ENCODE peak calls at places on chromosomes 12 and 14, in four cellular contexts. N, L, J and W are unnamed samples.

GRCh38 chr12:107631715-107632114 is 53.9 kb upstream of the PWP1 start:
- DNase-seq in L (no peak), N (no peak), J (no peak), W (no peak)

GRCh38 chr12:10957741-10958140 is 18.7 kb upstream of the TAS2R14 start:
- DNase-seq in L (no peak), N (no peak), J (no peak), W (no peak)

GRCh38 chr12:66241061-66242043 is 52.3 kb downstream of the IRAK3 start:
- DNase-seq in N (no peak), J (no peak), L (peak; percentile 27), W (no peak)

GRCh38 chr12:131203666-131204415 is 250.1 kb downstream of the ADGRD1 start:
- DNase-seq in N (no peak), L (no peak), J (no peak), W (peak; percentile 33)

GRCh38 chr14:52338282-52338681 is 24.2 kb downstream of the PTGER2 start:
- DNase-seq in J (no peak), L (peak; percentile 65), N (no peak), W (no peak)

GRCh38 chr12:63292476-63293228 is 141.7 kb upstream of the AVPR1A start:
- DNase-seq in L (no peak), N (no peak), J (no peak), W (no peak)

GRCh38 chr12:120971299-120972180 is 6.8 kb upstream of the HNF1A start:
- DNase-seq in N (peak; percentile 28), L (peak; percentile 75), J (no peak), W (no peak)

GRCh38 chr12:30926243-30927209 is at the start of gene TSPAN11:
- DNase-seq in J (no peak), L (no peak), N (no peak), W (no peak)

GRCh38 chr14:98131406-98131805 is 1140.6 kb downstream of the BCL11B start:
- DNase-seq in J (no peak), N (no peak), L (no peak), W (no peak)

GRCh38 chr12:124548854-124549378 is 18.5 kb downstream of the NCOR2 start:
- DNase-seq in J (no peak), N (peak; percentile 73), L (no peak), W (no peak)

GRCh38 chr12:51970904-51971646 is 19.6 kb downstream of the ACVR1B start:
- DNase-seq in N (no peak), L (peak; percentile 55), J (no peak), W (peak; percentile 59)

GRCh38 chr12:93202688-93203087 is 175.0 kb upstream of the NUDT4 start:
- DNase-seq in L (no peak), J (no peak), N (no peak), W (no peak)

GRCh38 chr12:108689314-108690190 is 41.8 kb downstream of the CORO1C start:
- DNase-seq in L (peak; percentile 70), N (peak; percentile 21), J (no peak), W (no peak)

GRCh38 chr12:91777268-91777997 is 368.2 kb downstream of the BTG1 start:
- DNase-seq in L (peak; percentile 68), N (no peak), J (no peak), W (no peak)

GRCh38 chr12:67415473-67415872 is 146.3 kb downstream of the CAND1 start:
- DNase-seq in J (no peak), N (no peak), L (peak; percentile 34), W (no peak)

GRCh38 chr14:24935796-24936195 is 114.2 kb downstream of the STXBP6 start:
- DNase-seq in J (no peak), L (no peak), N (no peak), W (no peak)

GRCh38 chr12:4530982-4531586 is 7.6 kb upstream of the RAD51AP1 start:
- DNase-seq in J (no peak), L (no peak), N (no peak), W (no peak)

GRCh38 chr12:65825573-65826512 is 1.6 kb downstream of the HMGA2 start:
- DNase-seq in N (no peak), L (peak; percentile 43), J (no peak), W (no peak)

GRCh38 chr12:126191037-126191891 is 1126.0 kb downstream of the AACS start:
- DNase-seq in J (no peak), L (no peak), N (no peak), W (no peak)

GRCh38 chr12:100450726-100451125 is 22.9 kb upstream of the NR1H4 start:
- DNase-seq in L (no peak), N (no peak), J (no peak), W (no peak)

GRCh38 chr12:132163041-132163910 is 19.0 kb downstream of the NOC4L start:
- DNase-seq in J (no peak), N (no peak), L (no peak), W (no peak)

GRCh38 chr14:24070285-24071143 is 848 bp upstream of the CPNE6 start:
- DNase-seq in J (no peak), N (no peak), L (no peak), W (no peak)

GRCh38 chr12:53599579-53599978 is 26.6 kb downstream of the ATF7 start:
- DNase-seq in N (no peak), L (no peak), J (no peak), W (no peak)

GRCh38 chr12:6613776-6614512 is 6.8 kb upstream of the CHD4 start:
- DNase-seq in L (peak; percentile 90), N (peak; percentile 87), J (peak; percentile 86), W (peak; percentile 92)

GRCh38 chr14:100570726-100571454 is 16.3 kb downstream of the BEGAIN start:
- DNase-seq in L (no peak), N (no peak), J (no peak), W (no peak)

GRCh38 chr14:100569734-100570251 is 17.4 kb downstream of the BEGAIN start:
- DNase-seq in J (no peak), L (no peak), N (no peak), W (no peak)

GRCh38 chr14:100573757-100574641 is 13.2 kb downstream of the BEGAIN start:
- DNase-seq in N (no peak), J (no peak), L (no peak), W (no peak)

GRCh38 chr14:100573009-100573756 is 14.0 kb downstream of the BEGAIN start:
- DNase-seq in N (no peak), L (no peak), J (no peak), W (no peak)

DNA sequence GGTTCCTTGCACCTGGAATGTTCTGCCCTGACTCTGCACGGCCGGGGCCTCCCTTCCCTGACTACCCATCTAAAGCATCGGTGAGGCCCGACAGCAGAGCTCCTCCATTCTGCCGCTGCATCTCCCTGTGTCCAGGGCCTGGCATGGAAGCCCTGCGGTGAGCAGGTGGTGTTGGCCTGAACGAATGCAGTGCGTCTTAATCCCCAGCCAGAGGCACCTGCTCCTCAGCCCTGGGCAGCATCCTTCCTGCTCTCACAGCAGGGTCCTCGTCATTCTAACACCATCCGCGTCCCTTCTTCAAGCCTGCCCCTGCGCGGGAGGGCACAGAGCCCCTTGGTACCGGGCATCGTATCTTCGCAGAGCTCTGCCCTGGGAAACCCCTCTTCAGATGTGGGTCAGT is 15.4 kb downstream of the BEGAIN start:
- DNase-seq in N (no peak), J (no peak), L (no peak), W (no peak)
- H3K4me3 ChIP-seq in N (no peak overlapping the region), J (no peak overlapping the region), L (no peak overlapping the region), W (no peak overlapping the region)

DNA sequence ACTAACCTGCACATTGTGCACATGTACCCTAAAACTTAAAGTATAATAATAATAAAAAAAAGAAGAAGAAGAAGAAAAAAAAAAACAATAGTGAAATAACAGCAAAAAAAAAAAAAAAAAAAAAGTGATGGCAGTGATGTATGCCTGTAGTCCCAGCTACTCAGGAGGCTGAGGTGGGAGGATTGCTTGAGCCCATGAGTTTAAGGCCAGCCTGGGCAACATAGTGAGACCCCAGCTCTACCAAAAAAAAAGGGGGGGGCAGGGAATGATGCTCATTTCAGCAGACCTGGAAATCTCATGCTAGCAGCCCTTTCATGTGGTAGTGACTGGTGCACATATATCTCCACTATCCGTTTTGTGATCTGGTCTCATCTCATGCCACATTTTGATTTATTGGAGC is 20.8 kb downstream of the TRAFD1 start:
- DNase-seq in L (no peak), N (no peak), J (no peak), W (no peak)
- TF ChIP-seq POLR2A in L (no peak), N (no peak), J (no peak), W (no peak)

GRCh38 chr14:103488960-103489359 is 33.7 kb downstream of the CKB start:
- DNase-seq in N (no peak), L (no peak), J (no peak), W (no peak)
- H3K4me3 ChIP-seq in N (no peak overlapping the region), L (no peak overlapping the region), J (no peak overlapping the region), W (no peak overlapping the region)

DNA sequence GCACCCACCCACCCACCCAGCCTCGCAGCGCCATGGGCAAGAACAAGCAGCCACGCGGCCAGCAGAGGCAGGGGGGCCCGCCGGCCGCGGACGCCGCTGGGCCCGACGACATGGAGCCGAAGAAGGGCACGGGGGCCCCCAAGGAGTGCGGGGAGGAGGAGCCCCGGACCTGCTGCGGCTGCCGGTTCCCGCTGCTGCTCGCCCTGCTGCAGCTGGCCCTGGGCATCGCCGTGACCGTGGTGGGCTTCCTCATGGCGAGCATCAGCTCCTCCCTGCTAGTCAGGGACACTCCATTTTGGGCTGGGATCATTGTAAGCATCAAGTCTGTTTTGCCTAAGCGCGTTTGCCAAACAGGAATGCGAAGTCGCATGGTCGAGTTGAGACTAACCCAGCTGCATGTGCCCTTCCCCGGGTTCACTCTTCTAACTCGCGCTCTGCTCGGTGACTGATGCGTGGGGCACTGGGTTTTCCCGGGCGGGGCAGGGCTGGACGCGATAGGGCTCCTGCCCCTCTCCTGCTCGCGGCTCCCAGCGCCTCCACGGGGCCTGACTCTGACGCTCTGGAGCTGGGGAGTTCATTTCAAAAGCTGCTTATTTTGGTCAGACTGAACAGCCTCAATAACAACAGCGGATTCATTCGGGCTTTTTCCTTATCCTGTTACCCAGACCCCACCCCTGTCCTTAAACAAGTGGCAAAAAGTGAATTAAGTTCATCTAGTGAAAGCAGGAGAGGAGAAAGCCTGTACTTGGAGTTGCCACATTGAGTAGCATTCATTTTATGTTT is 459 bp downstream of the SSPN start:
- DNase-seq in L (peak; percentile 43), N (peak; percentile 19), J (peak; percentile 29), W (peak; percentile 69)
- TF ChIP-seq POLR2A in L (peak; percentile 26), N (peak; percentile 30), J (peak; percentile 25), W (no peak)